ENCODE peak calls at places on chromosomes 6 and 20, in four cellular contexts. O is GM12878, V is K562, R is HepG2. Q is an unnamed sample.

GRCh38 chr20:17882834-17883591 is 85.6 kb downstream of the SNX5 start:
- DNase-seq in O (no peak), V (no peak), R (no peak), Q (no peak)

GRCh38 chr6:73870907-73871306 is 174.9 kb downstream of the CD109 start:
- DNase-seq in V (no peak), O (no peak), R (no peak), Q (no peak)

GRCh38 chr20:24957326-24957996 is 8.4 kb downstream of the CST7 start:
- DNase-seq in O (no peak), V (no peak), R (no peak), Q (no peak)

GRCh38 chr6:2876210-2877056 is 26.7 kb downstream of the SERPINB9 start:
- DNase-seq in V (no peak), R (peak), O (no peak), Q (peak)

GRCh38 chr6:27630727-27631613 is 158.1 kb upstream of the ZNF184 start:
- DNase-seq in V (peak), O (peak), R (peak), Q (peak)

GRCh38 chr20:25336561-25337422 is 53.8 kb downstream of the ABHD12 start:
- DNase-seq in O (no peak), R (peak), V (no peak), Q (peak)

GRCh38 chr6:22364314-22364713 is 67.5 kb upstream of the PRL start:
- DNase-seq in V (no peak), O (no peak), R (no peak), Q (no peak)

GRCh38 chr6:142935553-142936517 is 9.1 kb downstream of the HIVEP2 start:
- DNase-seq in O (no peak), R (no peak), V (no peak), Q (no peak)

GRCh38 chr20:33648396-33649004 is 13.6 kb upstream of the C20orf144 start:
- DNase-seq in V (no peak), R (no peak), O (no peak), Q (no peak)

GRCh38 chr20:50578061-50578777 is 68.0 kb downstream of the PTPN1 start:
- DNase-seq in O (no peak), R (no peak), V (no peak), Q (no peak)

GRCh38 chr6:45109551-45109950 is 218.6 kb upstream of the RUNX2 start:
- DNase-seq in R (no peak), V (no peak), O (no peak), Q (no peak)

GRCh38 chr20:17533396-17533795 is 2.2 kb upstream of the BFSP1 start:
- DNase-seq in O (no peak), R (peak), V (peak), Q (no peak)

GRCh38 chr20:45892049-45892816 is 1.1 kb downstream of the CTSA start:
- DNase-seq in V (peak), R (peak), O (no peak), Q (no peak)

GRCh38 chr6:27553123-27553904 is 80.4 kb upstream of the ZNF184 start:
- DNase-seq in O (peak), R (peak), V (peak), Q (peak)

GRCh38 chr6:139925894-139926641 is 551.6 kb upstream of the CITED2 start:
- DNase-seq in O (no peak), V (no peak), R (peak), Q (no peak)

GRCh38 chr6:136783021-136783420 is 9.3 kb downstream of the MAP3K5 start:
- DNase-seq in O (no peak), V (no peak), R (no peak), Q (no peak)
- TF ChIP-seq ESRRA in O (no peak), V (no peak), R (no peak), Q (no peak)

DNA sequence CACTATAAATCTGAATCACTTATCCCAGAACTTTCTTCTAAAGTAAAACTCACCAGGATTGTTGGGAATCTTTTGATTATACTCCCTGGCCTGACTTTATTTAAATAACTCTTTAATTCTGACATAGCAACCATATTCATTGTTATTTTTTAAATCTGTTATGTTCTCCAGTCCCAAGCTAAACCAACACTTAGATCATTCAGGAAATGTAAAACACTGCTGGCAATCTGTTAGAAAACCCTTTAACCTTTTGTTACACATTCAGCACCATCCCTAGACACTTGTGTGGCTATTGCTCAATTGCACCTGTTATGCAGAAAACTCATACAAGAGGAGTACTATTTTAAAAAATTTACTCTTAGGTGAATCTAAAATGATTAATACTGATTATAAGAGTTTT is 101.8 kb upstream of the NHSL1 start:
- DNase-seq in O (no peak), V (no peak), R (no peak), Q (no peak)
- TF ChIP-seq SP1 in O (no peak), V (no peak), R (no peak), Q (no peak)

GRCh38 chr6:13681305-13682061 is 30.2 kb downstream of the RANBP9 start:
- DNase-seq in O (peak), R (no peak), V (no peak), Q (no peak)

GRCh38 chr6:13682346-13682745 is 29.3 kb downstream of the RANBP9 start:
- DNase-seq in V (no peak), R (no peak), O (no peak), Q (no peak)

GRCh38 chr6:13679996-13680395 is 31.6 kb downstream of the RANBP9 start:
- DNase-seq in V (no peak), O (no peak), R (no peak), Q (no peak)

GRCh38 chr6:13678255-13678983 is 33.2 kb downstream of the RANBP9 start:
- DNase-seq in V (peak), O (no peak), R (peak), Q (no peak)

GRCh38 chr6:13680448-13680968 is 31.1 kb downstream of the RANBP9 start:
- DNase-seq in O (no peak), V (no peak), R (no peak), Q (no peak)
- TF ChIP-seq ESRRA in O (no peak), V (no peak), R (no peak), Q (no peak)

GRCh38 chr6:150996968-150997367 is 131.5 kb downstream of the MTHFD1L start:
- DNase-seq in V (no peak), O (no peak), R (no peak), Q (no peak)

GRCh38 chr6:151004415-151005024 is 139.0 kb downstream of the MTHFD1L start:
- DNase-seq in V (no peak), R (peak), O (no peak), Q (no peak)

GRCh38 chr6:151001387-151002063 is 136.0 kb downstream of the MTHFD1L start:
- DNase-seq in R (no peak), V (no peak), O (no peak), Q (peak)

GRCh38 chr6:151002562-151002961 is 137.1 kb downstream of the MTHFD1L start:
- DNase-seq in R (no peak), O (no peak), V (no peak), Q (no peak)

DNA sequence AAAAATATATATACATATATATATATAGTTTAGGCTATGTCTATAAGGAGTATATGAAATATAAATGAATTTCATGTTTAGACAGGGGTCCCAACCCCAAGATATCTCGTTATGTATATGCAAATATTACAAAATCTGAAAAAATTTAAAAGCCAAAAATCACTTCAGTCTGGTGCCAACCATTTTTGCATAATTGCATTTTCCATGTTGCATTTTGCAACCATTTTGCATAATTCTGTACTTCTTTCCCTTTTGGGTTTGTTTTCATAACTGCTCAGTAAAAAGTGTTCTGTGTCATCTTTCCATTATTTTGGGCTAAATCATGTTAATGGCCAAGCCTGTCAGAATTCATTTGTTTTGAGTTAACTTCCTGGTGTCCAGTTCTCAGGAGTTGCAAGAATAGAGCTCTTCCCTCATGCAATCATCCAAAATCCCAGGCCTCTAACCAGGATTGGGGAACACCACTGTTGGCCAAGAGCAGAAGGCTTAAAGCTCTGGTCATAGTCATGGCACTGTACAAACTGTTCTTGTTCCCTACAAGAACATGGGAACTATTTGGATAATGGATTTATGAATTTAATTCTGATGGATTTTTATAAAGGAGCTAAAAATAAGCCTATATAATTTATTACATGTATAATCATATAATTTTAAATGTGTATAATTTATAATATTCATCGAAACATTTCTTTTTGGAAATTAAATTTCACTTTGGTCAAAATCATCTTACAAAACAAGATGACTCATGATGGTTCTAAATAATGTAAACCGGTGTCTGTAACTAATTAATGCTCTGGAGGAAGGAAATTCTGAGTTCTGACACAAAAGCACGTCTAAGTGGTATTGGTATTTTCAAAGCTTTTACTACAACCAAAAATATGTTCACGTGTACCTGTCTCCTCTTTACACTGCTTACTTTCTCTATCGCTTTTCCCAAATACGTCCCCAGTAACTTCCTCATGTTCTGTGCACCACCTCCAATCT is 133.8 kb downstream of the MTHFD1L start:
- DNase-seq in O (no peak), V (no peak), R (no peak), Q (no peak)
- TF ChIP-seq SP1 in O (no peak), V (no peak), R (no peak), Q (no peak)

DNA sequence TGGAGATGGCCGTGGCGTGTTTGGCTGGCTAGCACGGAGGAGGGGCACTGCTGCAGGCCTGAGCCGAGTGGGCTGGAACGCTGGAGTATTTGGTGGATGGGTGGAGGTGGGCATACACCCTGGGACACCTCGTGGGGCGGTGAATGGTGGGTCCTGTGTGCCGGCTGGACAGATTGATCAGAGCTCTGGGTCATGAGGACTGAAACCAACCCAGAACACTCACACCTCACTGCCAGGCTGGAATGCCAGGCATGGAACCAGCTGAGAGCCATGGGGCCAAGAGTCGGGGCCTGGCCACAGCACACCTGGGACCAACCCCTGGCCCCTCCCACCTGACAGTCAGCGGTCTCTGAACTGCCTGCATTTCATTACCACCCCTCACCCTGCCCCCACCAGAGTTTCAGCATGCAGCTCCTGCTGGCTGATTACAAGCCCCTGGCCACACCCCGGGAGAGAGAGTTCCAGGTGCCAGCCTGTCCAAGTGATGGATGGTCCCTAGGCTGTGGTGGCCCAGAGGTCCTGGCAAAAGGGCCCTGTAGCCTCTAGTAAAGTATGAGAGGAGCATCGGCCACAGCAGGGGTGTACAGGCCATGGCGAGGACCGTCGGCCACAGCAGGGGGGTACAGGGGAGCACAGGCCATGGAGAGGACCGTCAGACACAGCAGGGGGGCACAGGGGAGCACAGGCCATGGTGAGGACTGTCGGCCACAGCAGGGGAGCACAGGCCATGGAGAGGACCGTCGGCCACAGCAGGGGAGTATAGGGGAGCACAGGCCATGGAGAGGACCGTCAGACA is 3.3 kb downstream of the NPBWR2 start:
- DNase-seq in V (no peak), O (no peak), R (no peak), Q (peak)
- TF ChIP-seq ESRRA in V (no peak), O (no peak), R (no peak), Q (no peak)

GRCh38 chr20:61115627-61116026 is 136.4 kb upstream of the CDH4 start:
- DNase-seq in R (no peak), V (no peak), O (no peak), Q (no peak)
- TF ChIP-seq SP1 in R (no peak), V (no peak), O (no peak), Q (no peak)

DNA sequence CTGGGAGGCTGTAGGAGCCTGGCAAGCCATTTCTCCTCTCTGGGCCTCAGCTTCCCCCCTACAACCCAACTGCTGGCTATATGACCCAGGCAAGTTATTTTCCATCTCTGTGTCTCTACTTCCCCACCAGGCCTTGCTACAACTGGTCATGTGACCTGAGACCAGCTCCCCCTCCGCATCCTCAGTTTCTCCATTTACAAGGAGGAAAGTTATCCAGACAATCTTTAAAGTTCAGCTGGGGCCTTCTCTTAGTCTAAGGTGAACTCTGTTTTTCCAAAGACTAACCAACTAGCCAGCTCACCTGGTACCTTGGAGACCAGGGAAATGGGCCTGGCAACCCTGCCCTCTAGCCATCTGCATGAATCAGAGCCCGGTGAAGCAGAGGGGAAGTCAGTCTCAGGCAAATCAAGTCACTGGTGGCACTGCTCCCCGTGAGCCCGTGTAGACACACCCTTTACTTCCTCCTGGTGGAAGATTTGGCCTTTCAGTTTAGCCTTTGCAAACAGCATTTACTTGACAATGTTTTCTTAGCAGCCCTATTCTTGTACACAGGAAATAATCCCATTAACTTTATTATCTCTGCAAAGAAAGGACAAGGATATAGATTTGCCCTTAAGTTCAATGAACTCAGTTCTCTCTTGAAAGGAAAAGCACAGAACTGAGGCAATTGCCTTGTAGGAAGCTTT is 157.7 kb downstream of the VEGFA start:
- DNase-seq in O (no peak), V (no peak), R (no peak), Q (no peak)
- TF ChIP-seq ESRRA in O (no peak), V (no peak), R (no peak), Q (no peak)

GRCh38 chr6:84581494-84582259 is 182.7 kb downstream of the TBX18 start:
- DNase-seq in R (no peak), O (no peak), V (no peak), Q (no peak)

GRCh38 chr6:84582997-84583396 is 181.4 kb downstream of the TBX18 start:
- DNase-seq in O (no peak), R (no peak), V (no peak), Q (no peak)

GRCh38 chr6:84588697-84589080 is 175.7 kb downstream of the TBX18 start:
- DNase-seq in V (no peak), O (no peak), R (no peak), Q (no peak)

GRCh38 chr6:84579404-84579803 is 185.0 kb downstream of the TBX18 start:
- DNase-seq in R (no peak), V (no peak), O (no peak), Q (no peak)

DNA sequence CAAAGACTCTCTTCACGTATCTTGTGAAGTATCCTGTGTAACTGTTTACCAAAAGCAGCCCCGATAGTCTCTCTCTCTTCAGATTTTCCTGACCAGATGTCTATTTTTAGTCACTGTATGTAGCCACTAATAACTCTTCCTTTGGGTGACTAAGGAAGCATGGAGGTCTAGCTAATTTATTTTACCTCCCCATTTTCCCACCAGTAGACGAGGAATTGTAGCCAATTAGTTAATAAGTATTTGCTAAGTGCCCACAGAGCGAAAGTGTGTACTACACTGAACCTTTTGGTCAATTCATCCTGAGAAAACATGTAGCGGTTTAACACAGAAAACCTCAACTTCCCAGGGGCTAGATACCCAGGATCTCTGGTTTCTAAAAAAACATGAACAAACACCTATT is 180.6 kb downstream of the TBX18 start:
- DNase-seq in O (no peak), V (no peak), R (no peak), Q (no peak)
- TF ChIP-seq SP1 in O (no peak), V (no peak), R (no peak), Q (no peak)